ENCODE peak calls at places on chromosomes 16 and 17, in nine cellular contexts. One of them, this sample, is unnamed.

GRCh38 chr16:69486724-69487123 is 62.3 kb downstream of the CYB5B start:
- DNase-seq in NCI-H345: no peak
- DNase-seq in head of caudate nucleus: no peak
- DNase-seq in AG10803: no peak
- DNase-seq in KG1: no peak
- DNase-seq in OCI-LY7: no peak
- DNase-seq in NCI-H69: peak; percentile 90
- DNase-seq in heart left ventricle: no peak
- DNase-seq in effector CD4-positive, alpha-beta T cell: no peak
- DNase-seq in this sample: no peak

GRCh38 chr17:42623732-42624596 is 14.5 kb downstream of the TUBG1 start:
- DNase-seq in NCI-H69: peak; percentile 62
- DNase-seq in KG1: no peak
- DNase-seq in AG10803: no peak
- DNase-seq in OCI-LY7: no peak
- DNase-seq in head of caudate nucleus: no peak
- DNase-seq in effector CD4-positive, alpha-beta T cell: no peak
- DNase-seq in NCI-H345: no peak
- DNase-seq in heart left ventricle: no peak
- DNase-seq in this sample: peak; percentile 5

GRCh38 chr16:54957403-54957802 is 26.7 kb downstream of the IRX5 start:
- DNase-seq in heart left ventricle: no peak
- DNase-seq in NCI-H345: peak; percentile 16
- DNase-seq in OCI-LY7: peak; percentile 70
- DNase-seq in AG10803: no peak
- DNase-seq in NCI-H69: peak; percentile 48
- DNase-seq in head of caudate nucleus: no peak
- DNase-seq in KG1: peak; percentile 14
- DNase-seq in effector CD4-positive, alpha-beta T cell: no peak
- DNase-seq in this sample: no peak

GRCh38 chr17:65208753-65209152 is 71.6 kb downstream of the RGS9 start:
- DNase-seq in heart left ventricle: no peak
- DNase-seq in head of caudate nucleus: no peak
- DNase-seq in KG1: no peak
- DNase-seq in NCI-H69: no peak
- DNase-seq in AG10803: no peak
- DNase-seq in OCI-LY7: no peak
- DNase-seq in effector CD4-positive, alpha-beta T cell: no peak
- DNase-seq in NCI-H345: no peak
- DNase-seq in this sample: no peak

GRCh38 chr16:13779676-13780075 is 140.3 kb upstream of the ERCC4 start:
- DNase-seq in NCI-H69: peak; percentile 84
- DNase-seq in head of caudate nucleus: no peak
- DNase-seq in NCI-H345: no peak
- DNase-seq in KG1: no peak
- DNase-seq in AG10803: no peak
- DNase-seq in effector CD4-positive, alpha-beta T cell: no peak
- DNase-seq in heart left ventricle: no peak
- DNase-seq in OCI-LY7: no peak
- DNase-seq in this sample: no peak

GRCh38 chr17:48068491-48068961 is 20.4 kb downstream of the NFE2L1 start:
- DNase-seq in NCI-H345: no peak
- DNase-seq in KG1: no peak
- DNase-seq in head of caudate nucleus: no peak
- DNase-seq in AG10803: peak; percentile 73
- DNase-seq in effector CD4-positive, alpha-beta T cell: no peak
- DNase-seq in NCI-H69: no peak
- DNase-seq in heart left ventricle: no peak
- DNase-seq in OCI-LY7: peak; percentile 23
- DNase-seq in this sample: peak; percentile 71

GRCh38 chr16:6131526-6132050 is 1034.0 kb upstream of the EEF2KMT start:
- DNase-seq in heart left ventricle: no peak
- DNase-seq in OCI-LY7: no peak
- DNase-seq in head of caudate nucleus: peak; percentile 57
- DNase-seq in NCI-H345: no peak
- DNase-seq in AG10803: no peak
- DNase-seq in effector CD4-positive, alpha-beta T cell: no peak
- DNase-seq in KG1: no peak
- DNase-seq in NCI-H69: no peak
- DNase-seq in this sample: no peak

GRCh38 chr17:34740936-34741515 is 161.6 kb downstream of the TMEM132E start:
- DNase-seq in KG1: no peak
- DNase-seq in effector CD4-positive, alpha-beta T cell: no peak
- DNase-seq in NCI-H345: no peak
- DNase-seq in AG10803: no peak
- DNase-seq in head of caudate nucleus: no peak
- DNase-seq in heart left ventricle: no peak
- DNase-seq in OCI-LY7: no peak
- DNase-seq in NCI-H69: peak; percentile 34
- DNase-seq in this sample: no peak

GRCh38 chr17:17716837-17717523 is 35.7 kb downstream of the RAI1 start:
- DNase-seq in KG1: no peak
- DNase-seq in effector CD4-positive, alpha-beta T cell: no peak
- DNase-seq in NCI-H345: no peak
- DNase-seq in NCI-H69: no peak
- DNase-seq in OCI-LY7: no peak
- DNase-seq in head of caudate nucleus: no peak
- DNase-seq in AG10803: no peak
- DNase-seq in heart left ventricle: no peak
- DNase-seq in this sample: no peak

GRCh38 chr17:72715906-72716572 is 376.4 kb downstream of the SLC39A11 start:
- DNase-seq in heart left ventricle: no peak
- DNase-seq in head of caudate nucleus: no peak
- DNase-seq in NCI-H69: no peak
- DNase-seq in AG10803: peak; percentile 96
- DNase-seq in NCI-H345: no peak
- DNase-seq in KG1: no peak
- DNase-seq in OCI-LY7: no peak
- DNase-seq in effector CD4-positive, alpha-beta T cell: no peak
- DNase-seq in this sample: peak; percentile 93

GRCh38 chr16:75919664-75920063 is 193.4 kb upstream of the CPHXL start:
- DNase-seq in NCI-H69: no peak
- DNase-seq in heart left ventricle: no peak
- DNase-seq in OCI-LY7: no peak
- DNase-seq in AG10803: no peak
- DNase-seq in NCI-H345: no peak
- DNase-seq in effector CD4-positive, alpha-beta T cell: no peak
- DNase-seq in KG1: no peak
- DNase-seq in head of caudate nucleus: no peak
- DNase-seq in this sample: no peak

GRCh38 chr17:47704116-47704515 is 10.2 kb downstream of the TBKBP1 start:
- DNase-seq in NCI-H345: no peak
- DNase-seq in OCI-LY7: peak; percentile 33
- DNase-seq in AG10803: no peak
- DNase-seq in heart left ventricle: peak; percentile 69
- DNase-seq in effector CD4-positive, alpha-beta T cell: no peak
- DNase-seq in head of caudate nucleus: no peak
- DNase-seq in NCI-H69: no peak
- DNase-seq in KG1: no peak
- DNase-seq in this sample: no peak

GRCh38 chr17:64064331-64064730 is 43.9 kb upstream of the ICAM2 start:
- DNase-seq in NCI-H69: no peak
- DNase-seq in AG10803: no peak
- DNase-seq in KG1: no peak
- DNase-seq in OCI-LY7: no peak
- DNase-seq in NCI-H345: no peak
- DNase-seq in head of caudate nucleus: no peak
- DNase-seq in heart left ventricle: no peak
- DNase-seq in effector CD4-positive, alpha-beta T cell: no peak
- DNase-seq in this sample: no peak

GRCh38 chr16:30949655-30950515 is 1.0 kb downstream of the ORAI3 start:
- DNase-seq in head of caudate nucleus: peak; percentile 30
- DNase-seq in effector CD4-positive, alpha-beta T cell: no peak
- DNase-seq in KG1: no peak
- DNase-seq in OCI-LY7: peak; percentile 57
- DNase-seq in NCI-H345: peak; percentile 40
- DNase-seq in heart left ventricle: peak; percentile 86
- DNase-seq in NCI-H69: peak; percentile 53
- DNase-seq in AG10803: peak; percentile 88
- DNase-seq in this sample: peak; percentile 97

GRCh38 chr16:57383276-57384247 is 11.3 kb downstream of the CX3CL1 start:
- DNase-seq in NCI-H345: no peak
- DNase-seq in heart left ventricle: no peak
- DNase-seq in KG1: no peak
- DNase-seq in OCI-LY7: no peak
- DNase-seq in NCI-H69: no peak
- DNase-seq in head of caudate nucleus: no peak
- DNase-seq in AG10803: peak; percentile 24
- DNase-seq in effector CD4-positive, alpha-beta T cell: no peak
- DNase-seq in this sample: no peak

GRCh38 chr17:40727447-40728231 is 24.1 kb upstream of the KRT24 start:
- DNase-seq in heart left ventricle: no peak
- DNase-seq in NCI-H69: no peak
- DNase-seq in NCI-H345: no peak
- DNase-seq in AG10803: peak; percentile 12
- DNase-seq in effector CD4-positive, alpha-beta T cell: no peak
- DNase-seq in head of caudate nucleus: no peak
- DNase-seq in OCI-LY7: peak; percentile 47
- DNase-seq in KG1: no peak
- DNase-seq in this sample: peak; percentile 14

GRCh38 chr16:89913408-89914387 is 5.0 kb upstream of the MC1R start:
- DNase-seq in NCI-H69: no peak
- DNase-seq in OCI-LY7: no peak
- DNase-seq in effector CD4-positive, alpha-beta T cell: no peak
- DNase-seq in KG1: no peak
- DNase-seq in AG10803: no peak
- DNase-seq in heart left ventricle: no peak
- DNase-seq in head of caudate nucleus: no peak
- DNase-seq in NCI-H345: no peak
- DNase-seq in this sample: no peak

GRCh38 chr17:67129283-67129682 is 84.9 kb downstream of the CACNG1 start:
- DNase-seq in KG1: no peak
- DNase-seq in heart left ventricle: no peak
- DNase-seq in NCI-H69: no peak
- DNase-seq in OCI-LY7: no peak
- DNase-seq in AG10803: no peak
- DNase-seq in head of caudate nucleus: no peak
- DNase-seq in NCI-H345: no peak
- DNase-seq in effector CD4-positive, alpha-beta T cell: no peak
- DNase-seq in this sample: no peak

GRCh38 chr16:76309639-76310335 is 32.6 kb downstream of the CNTNAP4 start:
- DNase-seq in AG10803: no peak
- DNase-seq in OCI-LY7: no peak
- DNase-seq in heart left ventricle: no peak
- DNase-seq in KG1: no peak
- DNase-seq in NCI-H345: no peak
- DNase-seq in NCI-H69: no peak
- DNase-seq in effector CD4-positive, alpha-beta T cell: no peak
- DNase-seq in head of caudate nucleus: no peak
- DNase-seq in this sample: no peak

GRCh38 chr17:64653985-64654355 is 8.1 kb downstream of the SMURF2 start:
- DNase-seq in heart left ventricle: no peak
- DNase-seq in OCI-LY7: no peak
- DNase-seq in NCI-H345: no peak
- DNase-seq in NCI-H69: no peak
- DNase-seq in head of caudate nucleus: no peak
- DNase-seq in AG10803: no peak
- DNase-seq in effector CD4-positive, alpha-beta T cell: no peak
- DNase-seq in KG1: no peak
- DNase-seq in this sample: no peak

GRCh38 chr17:49775546-49776260 is 11.8 kb upstream of the FAM117A start:
- DNase-seq in OCI-LY7: no peak
- DNase-seq in heart left ventricle: no peak
- DNase-seq in head of caudate nucleus: no peak
- DNase-seq in NCI-H69: no peak
- DNase-seq in effector CD4-positive, alpha-beta T cell: no peak
- DNase-seq in AG10803: peak; percentile 24
- DNase-seq in NCI-H345: no peak
- DNase-seq in KG1: no peak
- DNase-seq in this sample: peak; percentile 26

GRCh38 chr17:67136191-67137025 is 92.1 kb downstream of the CACNG1 start:
- DNase-seq in OCI-LY7: no peak
- DNase-seq in heart left ventricle: no peak
- DNase-seq in NCI-H345: no peak
- DNase-seq in NCI-H69: no peak
- DNase-seq in AG10803: no peak
- DNase-seq in KG1: no peak
- DNase-seq in effector CD4-positive, alpha-beta T cell: no peak
- DNase-seq in head of caudate nucleus: no peak
- DNase-seq in this sample: peak; percentile 30

GRCh38 chr17:46972346-46972745 is 6.7 kb downstream of the RPRML start:
- DNase-seq in head of caudate nucleus: no peak
- DNase-seq in heart left ventricle: no peak
- DNase-seq in effector CD4-positive, alpha-beta T cell: no peak
- DNase-seq in NCI-H69: peak; percentile 70
- DNase-seq in NCI-H345: no peak
- DNase-seq in KG1: no peak
- DNase-seq in OCI-LY7: no peak
- DNase-seq in AG10803: no peak
- DNase-seq in this sample: no peak

GRCh38 chr16:86970279-86970678 is 346.9 kb downstream of the C16orf95 start:
- DNase-seq in AG10803: no peak
- DNase-seq in heart left ventricle: no peak
- DNase-seq in effector CD4-positive, alpha-beta T cell: no peak
- DNase-seq in KG1: no peak
- DNase-seq in head of caudate nucleus: no peak
- DNase-seq in NCI-H69: no peak
- DNase-seq in NCI-H345: no peak
- DNase-seq in OCI-LY7: no peak
- DNase-seq in this sample: no peak

GRCh38 chr16:31183432-31184428 is 3.8 kb downstream of the FUS start:
- DNase-seq in head of caudate nucleus: no peak
- DNase-seq in OCI-LY7: no peak
- DNase-seq in NCI-H345: no peak
- DNase-seq in heart left ventricle: no peak
- DNase-seq in KG1: no peak
- DNase-seq in AG10803: no peak
- DNase-seq in NCI-H69: no peak
- DNase-seq in effector CD4-positive, alpha-beta T cell: no peak
- DNase-seq in this sample: no peak

GRCh38 chr17:70661342-70662222 is 492.2 kb downstream of the KCNJ2 start:
- DNase-seq in NCI-H345: peak; percentile 86
- DNase-seq in effector CD4-positive, alpha-beta T cell: no peak
- DNase-seq in AG10803: peak; percentile 4
- DNase-seq in NCI-H69: peak; percentile 94
- DNase-seq in head of caudate nucleus: no peak
- DNase-seq in heart left ventricle: no peak
- DNase-seq in KG1: no peak
- DNase-seq in OCI-LY7: no peak
- DNase-seq in this sample: peak; percentile 61

GRCh38 chr16:15658149-15658548 is 8.1 kb downstream of the NDE1 start:
- DNase-seq in effector CD4-positive, alpha-beta T cell: no peak
- DNase-seq in OCI-LY7: no peak
- DNase-seq in NCI-H69: no peak
- DNase-seq in head of caudate nucleus: no peak
- DNase-seq in KG1: no peak
- DNase-seq in NCI-H345: no peak
- DNase-seq in AG10803: no peak
- DNase-seq in heart left ventricle: no peak
- DNase-seq in this sample: no peak

GRCh38 chr17:79988163-79988971 is 47.3 kb downstream of the TBC1D16 start:
- DNase-seq in OCI-LY7: no peak
- DNase-seq in NCI-H345: peak; percentile 93
- DNase-seq in effector CD4-positive, alpha-beta T cell: no peak
- DNase-seq in heart left ventricle: peak; percentile 56
- DNase-seq in KG1: no peak
- DNase-seq in NCI-H69: peak; percentile 92
- DNase-seq in head of caudate nucleus: no peak
- DNase-seq in AG10803: peak; percentile 77
- DNase-seq in this sample: peak; percentile 95

GRCh38 chr16:85616608-85617311 is 3.6 kb downstream of the GSE1 start:
- DNase-seq in heart left ventricle: no peak
- DNase-seq in KG1: peak; percentile 36
- DNase-seq in NCI-H69: peak; percentile 51
- DNase-seq in NCI-H345: no peak
- DNase-seq in OCI-LY7: peak; percentile 36
- DNase-seq in head of caudate nucleus: no peak
- DNase-seq in effector CD4-positive, alpha-beta T cell: no peak
- DNase-seq in AG10803: no peak
- DNase-seq in this sample: no peak